ENCODE peak calls at places on chromosomes 3 and 15, in seven cellular contexts. V is GM12878, Q is HepG2, P is HCT116, A is SK-N-SH, R is K562, W is H1. L is an unnamed sample.

GRCh38 chr15:84638103-84638502 is 16.0 kb downstream of the WDR73 start:
- DNase-seq in V (no peak), Q (peak), P (no peak), A (no peak), R (peak), W (no peak), L (no peak)

GRCh38 chr15:66649235-66649984 is 52.6 kb upstream of the SMAD6 start:
- DNase-seq in V (no peak), Q (no peak), P (no peak), A (no peak), R (no peak), W (no peak), L (no peak)

GRCh38 chr3:30607032-30607833 is 832 bp downstream of the TGFBR2 start:
- DNase-seq in V (no peak), Q (no peak), P (no peak), A (no peak), R (peak), W (peak), L (no peak)

GRCh38 chr3:13192471-13193213 is 119.4 kb upstream of the IQSEC1 start:
- DNase-seq in V (no peak), Q (peak), P (no peak), A (peak), R (peak), W (no peak), L (peak)

GRCh38 chr3:38829404-38829803 is 13.4 kb upstream of the SCN10A start:
- DNase-seq in V (no peak), Q (peak), P (no peak), A (peak), R (peak), W (no peak), L (no peak)

GRCh38 chr3:114650808-114651207 is 357.0 kb downstream of the TIGIT start:
- DNase-seq in V (no peak), Q (peak), P (peak), A (no peak), R (no peak), W (no peak), L (no peak)

GRCh38 chr3:123807820-123808219 is 76.3 kb downstream of the MYLK start:
- DNase-seq in V (no peak), Q (peak), P (no peak), A (peak), R (no peak), W (no peak), L (no peak)

GRCh38 chr3:40920041-40920440 is 279.3 kb upstream of the CTNNB1 start:
- DNase-seq in V (peak), Q (no peak), P (no peak), A (no peak), R (no peak), W (no peak), L (no peak)

GRCh38 chr3:179189764-179190163 is 41.6 kb downstream of the PIK3CA start:
- DNase-seq in V (no peak), Q (no peak), P (no peak), A (no peak), R (no peak), W (no peak), L (no peak)

GRCh38 chr3:159859424-159859823 is 129.2 kb upstream of the IL12A start:
- DNase-seq in V (no peak), Q (no peak), P (no peak), A (peak), R (no peak), W (no peak), L (no peak)

GRCh38 chr3:108296239-108296638 is at the start of gene HHLA2:
- DNase-seq in V (no peak), Q (no peak), P (no peak), A (no peak), R (no peak), W (no peak), L (no peak)

GRCh38 chr15:91668370-91668769 is 185.1 kb upstream of the SLCO3A1 start:
- DNase-seq in V (no peak), Q (no peak), P (no peak), A (no peak), R (peak), W (no peak), L (no peak)

GRCh38 chr3:150180349-150180748 is 209.7 kb upstream of the PFN2 start:
- DNase-seq in V (no peak), Q (peak), P (no peak), A (no peak), R (no peak), W (no peak), L (no peak)

GRCh38 chr15:65846120-65846519 is 23.2 kb upstream of the RAB11A start:
- DNase-seq in V (no peak), Q (no peak), P (no peak), A (no peak), R (no peak), W (no peak), L (no peak)

GRCh38 chr3:69209413-69209812 is 87.0 kb upstream of the LMOD3 start:
- DNase-seq in V (no peak), Q (no peak), P (no peak), A (no peak), R (no peak), W (no peak), L (no peak)

GRCh38 chr3:154778057-154778456 is 302.1 kb upstream of the MME start:
- DNase-seq in V (no peak), Q (no peak), P (no peak), A (no peak), R (no peak), W (no peak), L (no peak)

GRCh38 chr3:161322781-161323568 is 48.3 kb downstream of the SPTSSB start:
- DNase-seq in V (no peak), Q (peak), P (no peak), A (no peak), R (no peak), W (no peak), L (no peak)

GRCh38 chr15:88738796-88739195 is 64.4 kb upstream of the ACAN start:
- DNase-seq in V (no peak), Q (no peak), P (no peak), A (no peak), R (no peak), W (no peak), L (no peak)

GRCh38 chr3:32366638-32367368 is 24.9 kb upstream of the CMTM7 start:
- DNase-seq in V (no peak), Q (no peak), P (peak), A (no peak), R (no peak), W (no peak), L (no peak)

GRCh38 chr3:72234394-72234793 is 449.4 kb upstream of the PROK2 start:
- DNase-seq in V (no peak), Q (no peak), P (no peak), A (no peak), R (no peak), W (no peak), L (no peak)

GRCh38 chr3:4061854-4062360 is 241.3 kb upstream of the SETMAR start:
- DNase-seq in V (no peak), Q (no peak), P (no peak), A (no peak), R (no peak), W (no peak), L (no peak)

GRCh38 chr3:43884581-43884980 is 193.8 kb downstream of the ABHD5 start:
- DNase-seq in V (no peak), Q (no peak), P (no peak), A (no peak), R (no peak), W (no peak), L (no peak)

GRCh38 chr3:194585880-194586281 is 47.3 kb downstream of the TMEM44 start:
- DNase-seq in V (no peak), Q (no peak), P (no peak), A (no peak), R (peak), W (no peak), L (no peak)
- TF ChIP-seq JUND in V (no peak), Q (no peak), P (no peak), A (no peak), R (no peak), W (no peak), L (no peak)

DNA sequence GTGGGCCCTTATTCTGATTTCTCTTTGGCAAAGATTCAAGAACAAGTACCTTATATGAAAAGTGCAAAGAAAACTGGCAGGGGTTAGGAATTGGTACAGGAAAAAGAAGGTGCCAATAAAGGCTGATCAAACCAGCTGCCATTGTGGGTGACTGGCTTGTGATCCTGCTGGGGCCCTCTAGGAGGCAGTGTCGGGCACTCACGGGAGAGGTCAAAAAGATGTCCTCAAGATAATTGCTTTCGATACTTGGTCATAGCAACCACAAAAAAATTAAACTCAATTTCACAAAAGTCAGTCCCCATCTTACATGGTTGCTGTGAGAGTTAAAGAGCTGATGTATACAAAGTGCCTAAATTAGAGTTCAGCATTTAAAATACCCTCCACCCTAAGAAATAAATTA is 31.0 kb upstream of the CAV3 start:
- DNase-seq in V (no peak), Q (no peak), P (no peak), A (no peak), R (peak), W (peak), L (no peak)
- TF ChIP-seq JUND in V (no peak), Q (no peak), P (no peak), A (no peak), R (no peak), W (no peak), L (no peak)

GRCh38 chr15:73633991-73634495 is 854 bp upstream of the NPTN start:
- DNase-seq in V (no peak), Q (peak), P (peak), A (no peak), R (no peak), W (no peak), L (no peak)
- TF ChIP-seq JUND in V (no peak), Q (no peak), P (peak), A (peak), R (no peak), W (no peak), L (no peak)

GRCh38 chr15:40693904-40694705 is 869 bp upstream of the RAD51 start:
- DNase-seq in V (peak), Q (peak), P (no peak), A (no peak), R (peak), W (no peak), L (no peak)
- TF ChIP-seq JUND in V (no peak), Q (no peak), P (no peak), A (no peak), R (no peak), W (no peak), L (no peak)

GRCh38 chr15:96052154-96052553 is 278.3 kb upstream of the NR2F2 start:
- DNase-seq in V (no peak), Q (no peak), P (no peak), A (no peak), R (no peak), W (no peak), L (no peak)

GRCh38 chr15:96051598-96051997 is 278.9 kb upstream of the NR2F2 start:
- DNase-seq in V (no peak), Q (no peak), P (no peak), A (no peak), R (no peak), W (no peak), L (peak)

GRCh38 chr15:96054029-96054428 is 276.5 kb upstream of the NR2F2 start:
- DNase-seq in V (no peak), Q (no peak), P (no peak), A (no peak), R (peak), W (peak), L (no peak)

GRCh38 chr15:96053039-96054021 is 277.2 kb upstream of the NR2F2 start:
- DNase-seq in V (no peak), Q (peak), P (peak), A (peak), R (peak), W (peak), L (peak)

DNA sequence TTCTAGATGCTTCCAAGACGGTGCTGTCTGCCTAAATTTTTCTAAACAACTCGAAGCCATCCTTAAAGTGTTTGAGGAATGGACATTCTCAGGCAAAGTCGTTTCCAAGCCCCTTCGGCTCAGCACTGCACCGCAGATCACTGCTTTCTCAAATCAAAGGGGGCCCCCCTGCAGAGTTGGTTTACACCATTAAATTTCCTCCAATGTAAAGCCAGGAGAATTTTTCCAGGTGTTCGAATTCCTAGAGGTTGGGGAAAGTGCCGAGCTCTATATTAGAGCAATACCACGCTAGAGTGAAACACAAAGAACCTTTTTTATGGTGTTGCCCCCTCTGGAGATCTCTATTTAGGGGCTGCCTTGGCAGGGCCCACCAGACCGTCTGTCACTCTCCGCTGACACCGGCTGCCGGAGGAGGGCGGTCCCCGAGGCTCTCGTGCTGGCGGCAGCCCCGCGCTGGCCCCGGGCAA is 277.9 kb upstream of the NR2F2 start:
- DNase-seq in V (no peak), Q (no peak), P (no peak), A (no peak), R (no peak), W (peak), L (no peak)
- TF ChIP-seq JUND in V (no peak), Q (no peak), P (no peak), A (no peak), R (no peak), W (no peak), L (no peak)